ENCODE peak calls at places on chromosomes 11 and 22, in four cellular contexts. N is astrocyte of the hippocampus, W is H1, X is cerebellum. J is an unnamed sample.

GRCh38 chr11:12581923-12582322 is 92.3 kb upstream of the TEAD1 start:
- DNase-seq in W (no peak), N (peak; percentile 85), X (peak; percentile 23), J (peak; percentile 80)

GRCh38 chr22:19840955-19841640 is 13.6 kb downstream of the GNB1L start:
- DNase-seq in X (no peak), N (no peak), W (no peak), J (no peak)

GRCh38 chr22:41528132-41528766 is 16.0 kb downstream of the POLR3H start:
- DNase-seq in X (no peak), W (no peak), N (no peak), J (no peak)

GRCh38 chr11:74024630-74025029 is 15.7 kb upstream of the UCP3 start:
- DNase-seq in X (no peak), N (peak; percentile 48), W (no peak), J (peak; percentile 62)

GRCh38 chr11:3614742-3615171 is 27.0 kb downstream of the ART5 start:
- DNase-seq in X (no peak), N (no peak), W (no peak), J (peak; percentile 43)

GRCh38 chr11:73376803-73377629 is 817 bp downstream of the RELT start:
- DNase-seq in N (peak; percentile 62), W (no peak), X (no peak), J (peak; percentile 81)

GRCh38 chr11:15118431-15118830 is 3.7 kb downstream of the INSC start:
- DNase-seq in W (no peak), X (no peak), N (no peak), J (peak; percentile 48)

GRCh38 chr11:96132437-96132836 is 208.5 kb upstream of the MTMR2 start:
- DNase-seq in X (no peak), W (no peak), N (no peak), J (no peak)

GRCh38 chr11:126700773-126701554 is 299.6 kb downstream of the KIRREL3 start:
- DNase-seq in N (peak; percentile 57), X (no peak), W (no peak), J (no peak)

GRCh38 chr22:21041937-21042336 is 3.8 kb upstream of the LRRC74B start:
- DNase-seq in N (no peak), X (no peak), W (no peak), J (peak; percentile 29)